ENCODE peak calls at places on chromosomes 3 and 15, in nine cellular contexts. D is transverse colon, R is lower leg skin, J is IMR-90, Q is breast epithelium, O is esophagus muscularis mucosa, S is sigmoid colon, C is A549, K is testis. Y is an unnamed sample.

GRCh38 chr3:112689989-112690388 is 49.0 kb upstream of the CCDC80 start:
- DNase-seq in S (no peak), K (no peak), J (no peak), C (no peak), O (no peak), R (no peak), Q (no peak), D (no peak), Y (no peak)

GRCh38 chr3:190192807-190193206 is 72.1 kb upstream of the P3H2 start:
- DNase-seq in C (no peak), R (no peak), Q (no peak), D (no peak), S (no peak), K (no peak), J (peak), O (no peak), Y (no peak)

GRCh38 chr3:195796795-195797194 is 14.9 kb downstream of the MUC4 start:
- DNase-seq in R (no peak), K (no peak), Q (no peak), J (no peak), O (no peak), D (no peak), S (peak), C (no peak), Y (no peak)

GRCh38 chr15:55907797-55908196 is 85.6 kb downstream of the NEDD4 start:
- DNase-seq in S (no peak), C (peak), Q (no peak), R (no peak), J (peak), K (no peak), D (no peak), O (no peak), Y (no peak)

GRCh38 chr3:51024765-51025681 is 350.3 kb downstream of the DOCK3 start:
- DNase-seq in J (no peak), R (peak), C (no peak), S (no peak), O (no peak), D (peak), K (peak), Q (peak), Y (peak)

GRCh38 chr3:32577621-32578556 is 7.2 kb upstream of the DYNC1LI1 start:
- DNase-seq in S (no peak), C (no peak), J (peak), R (no peak), K (peak), Q (no peak), D (no peak), O (no peak), Y (peak)

GRCh38 chr3:156826144-156826895 is at the start of gene LEKR1:
- DNase-seq in D (peak), Q (peak), R (peak), O (no peak), C (peak), S (peak), J (peak), K (peak), Y (peak)

GRCh38 chr15:55403531-55403930 is 4.6 kb downstream of the CCPG1 start:
- DNase-seq in D (no peak), C (no peak), S (no peak), R (no peak), O (no peak), Q (no peak), K (no peak), J (peak), Y (peak)

GRCh38 chr15:37143351-37143750 is 43.0 kb upstream of the MEIS2 start:
- DNase-seq in K (no peak), Q (no peak), O (no peak), J (no peak), S (no peak), R (no peak), D (no peak), C (no peak), Y (no peak)

GRCh38 chr3:135944831-135945230 is 20.7 kb upstream of the PPP2R3A start:
- DNase-seq in R (no peak), O (no peak), D (no peak), C (no peak), S (no peak), J (peak), K (no peak), Q (no peak), Y (no peak)

GRCh38 chr3:117304681-117305080 is 595.1 kb downstream of the TUSC7 start:
- DNase-seq in O (no peak), C (no peak), S (no peak), D (no peak), K (no peak), R (no peak), Q (no peak), J (no peak), Y (no peak)

GRCh38 chr3:18099611-18100010 is 325.5 kb downstream of the SATB1 start:
- DNase-seq in C (no peak), J (peak), S (no peak), O (no peak), K (no peak), Q (no peak), D (no peak), R (no peak), Y (no peak)

GRCh38 chr15:74291101-74292071 is 55.3 kb downstream of the CCDC33 start:
- DNase-seq in D (peak), S (peak), J (peak), O (no peak), K (peak), C (peak), R (peak), Q (peak), Y (peak)

GRCh38 chr3:33526787-33527186 is 86.6 kb upstream of the UBP1 start:
- DNase-seq in D (no peak), K (no peak), J (no peak), Q (no peak), O (no peak), C (no peak), R (no peak), S (no peak), Y (no peak)

GRCh38 chr3:156787926-156788663 is 38.1 kb upstream of the LEKR1 start:
- DNase-seq in Q (no peak), C (peak), R (no peak), D (no peak), S (no peak), J (peak), O (no peak), K (no peak), Y (peak)

GRCh38 chr3:185960518-185961288 is 22.9 kb upstream of the TRA2B start:
- DNase-seq in O (no peak), C (no peak), S (no peak), J (no peak), R (no peak), D (peak), Q (no peak), K (no peak), Y (no peak)

GRCh38 chr15:77126927-77127326 is 56.0 kb upstream of the TSPAN3 start:
- DNase-seq in O (no peak), S (no peak), K (no peak), R (no peak), J (no peak), Q (no peak), D (no peak), C (no peak), Y (no peak)

GRCh38 chr15:45048784-45049631 is 26.0 kb downstream of the SORD start:
- DNase-seq in S (no peak), R (no peak), D (no peak), K (peak), C (no peak), J (peak), Q (no peak), O (no peak), Y (peak)

GRCh38 chr3:29711255-29711771 is 430.4 kb downstream of the RBMS3 start:
- DNase-seq in R (no peak), S (no peak), J (no peak), K (peak), D (no peak), C (no peak), Q (no peak), O (no peak), Y (no peak)

GRCh38 chr3:142029052-142029642 is 120.2 kb downstream of the TFDP2 start:
- DNase-seq in C (no peak), J (no peak), Q (no peak), S (no peak), O (no peak), R (no peak), K (no peak), D (no peak), Y (no peak)

GRCh38 chr3:157467165-157467564 is 30.5 kb downstream of the PTX3 start:
- DNase-seq in Q (no peak), R (no peak), K (no peak), S (no peak), C (no peak), D (no peak), J (peak), O (no peak), Y (no peak)

GRCh38 chr3:172816281-172816680 is 65.8 kb downstream of the ECT2 start:
- DNase-seq in R (no peak), K (no peak), O (no peak), Q (no peak), C (no peak), J (no peak), S (no peak), D (no peak), Y (no peak)

GRCh38 chr3:169143471-169143870 is 520.0 kb downstream of the MECOM start:
- DNase-seq in S (no peak), C (no peak), K (no peak), O (no peak), Q (no peak), J (no peak), R (no peak), D (no peak), Y (no peak)

GRCh38 chr15:74621936-74622335 is 6.3 kb downstream of the CLK3 start:
- DNase-seq in K (no peak), D (no peak), R (no peak), O (no peak), S (no peak), J (no peak), C (no peak), Q (no peak), Y (no peak)

GRCh38 chr15:39145146-39145545 is 435.7 kb upstream of the THBS1 start:
- DNase-seq in D (no peak), S (no peak), O (no peak), Q (no peak), J (no peak), R (no peak), C (no peak), K (no peak), Y (no peak)

GRCh38 chr3:123262868-123263267 is 61.1 kb downstream of the SEC22A start:
- DNase-seq in K (no peak), D (no peak), S (no peak), C (no peak), J (no peak), R (no peak), O (no peak), Q (no peak), Y (no peak)

DNA sequence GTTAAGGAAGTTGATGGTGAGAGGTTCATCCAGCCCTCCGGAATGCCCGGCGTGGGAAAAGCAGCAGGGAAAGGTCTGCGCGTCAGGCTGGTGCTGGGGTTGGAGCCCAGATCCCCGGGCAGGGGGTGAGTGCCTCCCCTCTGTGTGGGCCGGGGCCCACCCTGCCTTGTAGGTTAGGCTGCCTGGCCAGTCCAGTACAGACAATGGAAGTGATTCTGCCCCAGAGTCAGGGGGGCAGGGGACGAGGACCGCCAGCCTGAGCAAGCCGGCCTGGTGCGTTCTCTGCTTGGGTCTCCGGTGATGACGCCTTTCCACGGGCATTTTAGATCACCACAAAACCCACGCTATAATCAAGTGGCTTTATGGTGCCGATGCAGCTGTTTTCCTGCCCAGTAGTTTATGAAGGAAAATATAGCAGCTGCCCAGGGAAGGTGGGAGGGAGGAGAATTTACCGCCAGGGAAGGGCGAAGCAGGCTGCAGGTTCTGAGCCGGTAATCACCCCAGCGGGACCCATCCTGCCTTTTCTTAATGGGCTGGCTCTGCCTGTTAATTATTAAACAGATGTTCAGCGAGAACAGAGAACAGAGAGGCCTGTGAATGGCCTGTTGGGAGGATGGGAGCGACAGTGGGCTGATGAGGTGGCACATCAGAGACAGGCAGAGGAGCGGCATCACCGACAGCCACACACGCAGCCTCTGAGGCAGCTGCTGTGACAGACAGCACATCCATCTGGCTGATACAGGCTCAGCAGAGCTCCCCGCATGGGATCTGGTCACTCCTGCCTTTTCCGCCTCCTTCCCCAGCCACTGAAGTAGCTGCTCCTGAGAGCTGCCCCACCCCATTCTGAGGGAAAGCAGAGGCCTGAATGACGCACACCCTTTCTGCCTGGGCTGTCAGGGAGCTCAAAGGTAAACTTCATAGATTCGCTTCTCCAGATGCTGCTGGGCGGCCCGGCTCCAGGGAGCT is 35.2 kb downstream of the BDH1 start:
- DNase-seq in C (peak), O (no peak), J (peak), Q (no peak), D (peak), K (no peak), S (no peak), R (no peak), Y (no peak)
- TF ChIP-seq POLR2A in C (peak), O (no peak), J (no peak), Q (no peak), D (peak), K (no peak), S (peak), R (no peak), Y (no peak)

GRCh38 chr3:58998476-58999117 is 51.2 kb downstream of the CFAP20DC start:
- DNase-seq in Q (no peak), D (no peak), R (no peak), J (peak), C (peak), O (no peak), S (no peak), K (no peak), Y (no peak)
- TF ChIP-seq POLR2A in Q (no peak), D (no peak), R (no peak), J (no peak), C (no peak), O (no peak), S (no peak), K (no peak), Y (no peak)

GRCh38 chr3:37653466-37653865 is 208.2 kb upstream of the CTDSPL start:
- DNase-seq in C (no peak), D (no peak), Q (no peak), S (no peak), J (no peak), O (peak), R (no peak), K (no peak), Y (no peak)
- TF ChIP-seq POLR2A in C (no peak), D (no peak), Q (no peak), S (no peak), J (no peak), O (no peak), R (no peak), K (no peak), Y (no peak)

GRCh38 chr15:43196760-43197548 is 11.8 kb downstream of the CCNDBP1 start:
- DNase-seq in K (no peak), D (no peak), S (no peak), Q (no peak), J (no peak), C (no peak), O (no peak), R (no peak), Y (no peak)
- TF ChIP-seq POLR2A in K (no peak), D (no peak), S (no peak), Q (no peak), J (no peak), C (no peak), O (no peak), R (no peak), Y (no peak)

GRCh38 chr15:66356359-66357236 is at the start of gene TIPIN:
- DNase-seq in R (peak), O (peak), K (peak), C (peak), S (peak), D (peak), J (peak), Q (peak), Y (peak)
- TF ChIP-seq POLR2A in R (no peak), O (no peak), K (no peak), C (peak), S (no peak), D (peak), J (peak), Q (no peak), Y (peak)

GRCh38 chr15:69457304-69458280 is 5.0 kb downstream of the RPLP1 start:
- DNase-seq in D (no peak), C (no peak), J (peak), K (no peak), R (no peak), S (no peak), O (no peak), Q (no peak), Y (peak)
- TF ChIP-seq POLR2A in D (no peak), C (no peak), J (no peak), K (no peak), R (no peak), S (no peak), O (no peak), Q (no peak), Y (no peak)

GRCh38 chr3:127221062-127222035 is 28.4 kb downstream of the PRR23E start:
- DNase-seq in S (no peak), Q (no peak), C (no peak), D (no peak), K (no peak), R (no peak), J (no peak), O (peak), Y (no peak)
- TF ChIP-seq POLR2A in S (no peak), Q (no peak), C (no peak), D (no peak), K (no peak), R (no peak), J (no peak), O (no peak), Y (no peak)

GRCh38 chr3:128492353-128493220 is at the start of gene GATA2:
- DNase-seq in Q (no peak), S (peak), O (no peak), K (no peak), D (no peak), R (no peak), C (no peak), J (no peak), Y (peak)

GRCh38 chr3:128493221-128494151 is 485 bp upstream of the GATA2 start:
- DNase-seq in J (no peak), D (no peak), S (peak), C (no peak), O (no peak), R (no peak), Q (no peak), K (no peak), Y (peak)

GRCh38 chr3:128491071-128491899 is 1.7 kb downstream of the GATA2 start:
- DNase-seq in D (no peak), R (no peak), Q (no peak), K (no peak), C (no peak), O (no peak), J (no peak), S (peak), Y (peak)

GRCh38 chr3:128490650-128491070 is 2.3 kb downstream of the GATA2 start:
- DNase-seq in J (no peak), K (no peak), D (no peak), C (no peak), Q (no peak), O (no peak), R (no peak), S (no peak), Y (no peak)

DNA sequence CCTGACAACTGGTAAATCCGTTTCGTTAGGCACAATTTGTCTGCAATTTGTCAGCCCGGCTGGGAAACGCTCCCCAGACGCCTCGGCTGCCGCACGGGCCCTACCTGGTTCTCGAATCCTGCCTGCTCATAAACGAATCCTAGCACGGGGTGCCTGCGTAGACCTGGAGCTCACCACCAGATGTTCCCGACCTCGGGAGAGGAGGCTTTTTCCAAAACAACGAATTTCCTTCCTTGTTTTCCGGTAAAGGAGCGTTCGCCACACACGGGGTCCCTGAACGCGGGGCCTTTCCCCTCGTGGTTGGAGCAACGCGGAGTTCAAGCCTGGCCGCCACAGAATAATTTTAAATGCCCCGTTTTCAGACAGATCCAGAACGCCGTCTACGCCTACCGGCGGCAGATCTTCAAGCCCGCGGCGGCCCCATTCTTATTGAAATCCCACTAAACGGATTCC is 1.1 kb downstream of the GATA2 start:
- DNase-seq in J (no peak), S (peak), D (no peak), C (no peak), O (no peak), K (no peak), R (no peak), Q (no peak), Y (peak)
- TF ChIP-seq POLR2A in J (no peak), S (no peak), D (no peak), C (no peak), O (no peak), K (no peak), R (no peak), Q (no peak), Y (no peak)